ENCODE peak calls at places on chromosomes 16 and 17, in eight cellular contexts. D, W, U, I, K, O, Y and M are unnamed samples.

GRCh38 chr17:59427425-59427921 is 96.0 kb downstream of the YPEL2 start:
- DNase-seq in I (peak; percentile 69), U (peak; percentile 54), W (no peak), Y (peak; percentile 77), O (no peak), K (no peak), D (peak; percentile 83), M (peak; percentile 53)

GRCh38 chr17:40440166-40440565 is 3.1 kb upstream of the IGFBP4 start:
- DNase-seq in D (no peak), K (no peak), O (no peak), I (no peak), Y (no peak), U (no peak), W (no peak), M (no peak)

GRCh38 chr16:10383626-10384025 is 2.2 kb upstream of the ATF7IP2 start:
- DNase-seq in D (no peak), I (no peak), U (no peak), W (no peak), Y (peak; percentile 23), K (no peak), O (no peak), M (peak; percentile 24)

GRCh38 chr17:44247346-44248219 is 20.4 kb downstream of the SLC4A1 start:
- DNase-seq in I (no peak), U (no peak), K (peak; percentile 81), O (no peak), Y (peak; percentile 7), W (no peak), D (no peak), M (peak; percentile 17)

GRCh38 chr17:67993998-67994361 is 2.3 kb downstream of the C17orf58 start:
- DNase-seq in Y (peak; percentile 12), O (no peak), K (no peak), D (no peak), W (no peak), I (peak; percentile 18), U (peak; percentile 40), M (no peak)

GRCh38 chr17:78324391-78325075 is 35.3 kb downstream of the SOCS3 start:
- DNase-seq in K (peak; percentile 95), O (peak; percentile 74), D (no peak), U (no peak), W (peak; percentile 69), I (peak; percentile 85), Y (peak; percentile 98), M (peak; percentile 93)

GRCh38 chr16:50021509-50021908 is 3.5 kb upstream of the CNEP1R1 start:
- DNase-seq in K (no peak), W (no peak), O (no peak), U (peak; percentile 34), Y (peak; percentile 10), I (no peak), D (peak; percentile 52), M (no peak)

GRCh38 chr17:79023886-79024771 is at the start of gene C1QTNF1:
- DNase-seq in D (peak; percentile 68), O (no peak), W (no peak), K (peak; percentile 81), U (peak; percentile 18), I (peak; percentile 62), Y (peak; percentile 88), M (peak; percentile 64)

GRCh38 chr16:72091217-72091616 is 2.2 kb downstream of the TXNL4B start:
- DNase-seq in K (no peak), W (no peak), D (no peak), O (no peak), I (no peak), U (no peak), Y (no peak), M (no peak)

GRCh38 chr16:69057400-69058378 is 47.8 kb upstream of the HAS3 start:
- DNase-seq in D (no peak), U (peak; percentile 61), K (no peak), W (no peak), I (peak; percentile 91), Y (peak; percentile 78), O (peak; percentile 67), M (peak; percentile 68)

GRCh38 chr17:7471729-7472128 is 7.7 kb downstream of the ZBTB4 start:
- DNase-seq in Y (no peak), O (no peak), K (peak; percentile 6), U (no peak), D (no peak), W (no peak), I (no peak), M (no peak)

GRCh38 chr17:71023631-71024030 is 854.3 kb downstream of the KCNJ2 start:
- DNase-seq in D (peak; percentile 75), W (no peak), U (peak; percentile 5), O (no peak), Y (peak; percentile 14), I (no peak), K (no peak), M (no peak)

GRCh38 chr17:75517277-75517865 is 1.0 kb downstream of the TSEN54 start:
- DNase-seq in D (no peak), Y (no peak), O (no peak), K (no peak), I (no peak), W (no peak), U (peak; percentile 62), M (no peak)
- H3K4me3 ChIP-seq in D (peak overlapping the region; percentile 50), Y (peak overlapping the region; percentile 83), O (peak overlapping the region; percentile 70), K (peak overlapping the region; percentile 72), I (peak overlapping the region; percentile 78), W (peak overlapping the region; percentile 73), U (peak overlapping the region; percentile 60), M (peak overlapping the region; percentile 82)

GRCh38 chr16:57823836-57824235 is 21.5 kb upstream of the KIFC3 start:
- DNase-seq in D (no peak), U (no peak), K (peak; percentile 85), W (no peak), Y (no peak), I (no peak), O (no peak), M (no peak)
- TF ChIP-seq CTCF in D (no peak), U (no peak), K (no peak), W (no peak), Y (no peak), I (no peak), O (no peak), M (no peak)

DNA sequence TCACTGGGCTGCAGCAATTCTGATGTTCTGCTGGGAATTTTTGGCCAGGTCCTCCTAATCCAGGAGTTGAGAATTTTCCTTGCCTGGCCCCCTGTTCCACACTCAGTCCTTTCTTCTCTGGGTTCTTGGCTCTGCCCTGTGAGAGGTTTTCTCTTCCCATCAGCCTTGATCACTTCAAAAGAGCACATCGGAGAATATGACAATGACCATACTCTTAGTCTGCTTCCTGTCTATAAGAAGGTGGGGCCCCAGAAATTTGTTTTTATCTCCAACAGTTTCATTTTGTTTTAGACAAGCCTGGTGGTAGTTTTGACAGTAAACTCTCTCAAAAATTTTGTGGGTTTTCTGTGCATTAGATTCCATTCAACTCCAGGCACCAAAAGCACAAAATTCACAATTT is 70.7 kb downstream of the C17orf67 start:
- DNase-seq in O (no peak), W (no peak), K (no peak), D (no peak), U (no peak), I (no peak), Y (no peak), M (no peak)
- H3K4me3 ChIP-seq in O (no peak overlapping the region), W (no peak overlapping the region), K (no peak overlapping the region), D (no peak overlapping the region), U (no peak overlapping the region), I (no peak overlapping the region), Y (no peak overlapping the region), M (no peak overlapping the region)

GRCh38 chr16:29310852-29311314 is 95.6 kb downstream of the NPIPB11 start:
- DNase-seq in U (no peak), W (no peak), I (peak; percentile 76), D (no peak), K (peak; percentile 50), O (no peak), Y (no peak), M (no peak)
- TF ChIP-seq CTCF in U (no peak), W (no peak), I (peak; percentile 53), D (no peak), K (no peak), O (no peak), Y (no peak), M (no peak)

GRCh38 chr16:1871974-1872635 is at the start of gene MEIOB:
- DNase-seq in U (peak; percentile 5), W (no peak), Y (peak; percentile 21), I (no peak), O (no peak), K (peak; percentile 75), D (peak; percentile 59), M (peak; percentile 38)
- H3K4me3 ChIP-seq in U (no peak within 1 kb of the TSS), W (peak within 1 kb of the TSS; percentile 7), Y (peak within 1 kb of the TSS; percentile 14), I (peak within 1 kb of the TSS; percentile 37), O (no peak within 1 kb of the TSS), K (no peak within 1 kb of the TSS), D (peak within 1 kb of the TSS; percentile 1), M (peak within 1 kb of the TSS; percentile 47)

GRCh38 chr17:31858647-31859486 is at the start of gene COPRS:
- DNase-seq in D (peak; percentile 93), I (peak; percentile 82), O (peak; percentile 75), Y (peak; percentile 93), W (peak; percentile 66), U (peak; percentile 89), K (peak; percentile 97), M (peak; percentile 91)
- TF ChIP-seq CTCF in D (peak; percentile 11), I (peak; percentile 24), O (no peak), Y (no peak), W (peak; percentile 18), U (no peak), K (no peak), M (no peak)

DNA sequence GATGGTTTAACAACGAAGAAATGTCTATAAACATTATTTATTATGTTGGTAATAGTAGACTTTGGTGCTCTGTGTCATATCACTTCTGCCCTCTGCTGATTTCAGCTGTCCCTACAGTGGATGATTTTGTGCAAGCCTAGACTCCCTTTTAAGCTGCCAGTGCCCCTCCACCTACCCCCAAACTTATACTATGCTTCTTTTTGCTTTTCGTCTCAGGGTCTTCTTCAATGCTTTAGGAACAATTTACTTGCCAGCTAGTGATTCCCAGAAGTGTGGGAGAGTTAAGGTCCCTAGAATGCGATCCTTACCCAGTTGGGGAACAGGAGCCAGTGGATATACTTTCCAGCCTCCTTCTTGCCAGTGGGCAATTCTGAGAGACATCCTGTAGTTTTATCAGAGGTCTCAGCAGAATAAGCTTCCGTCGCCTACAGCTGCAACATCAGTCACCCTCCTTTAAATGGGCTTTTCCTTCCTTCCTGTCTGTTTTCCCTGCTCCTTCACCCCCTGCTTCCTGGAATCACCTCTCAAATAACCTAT is 4.1 kb downstream of the ICAM2 start:
- DNase-seq in K (no peak), U (peak; percentile 32), O (no peak), I (no peak), W (no peak), D (no peak), Y (no peak), M (no peak)
- H3K4me3 ChIP-seq in K (no peak overlapping the region), U (peak overlapping the region; percentile 36), O (no peak overlapping the region), I (no peak overlapping the region), W (no peak overlapping the region), D (no peak overlapping the region), Y (no peak overlapping the region), M (no peak overlapping the region)